ENCODE peak calls at places on chromosome 17, in seven cellular contexts. Z is IMR-90, Y is neuronal stem cell, E is H9, A is mesenchymal stem cell, H is H1, C is trophoblast cell. N is an unnamed sample. For H3K4me1, the result is how much of the 10 kb centered on the place peaks cover.

GRCh38 chr17:40251576-40251975 is 32.5 kb downstream of the WIPF2 start:
- DNase-seq in Z (peak), Y (no peak), H (no peak), E (no peak), C (no peak), A (peak), N (no peak)

GRCh38 chr17:10210151-10210574 is 11.8 kb upstream of the GAS7 start:
- DNase-seq in E (peak), A (peak), C (peak), H (peak), Z (peak), Y (no peak), N (peak)

GRCh38 chr17:28760987-28761562 is 17.3 kb downstream of the TRAF4 start:
- DNase-seq in E (peak), Z (peak), C (no peak), A (peak), H (no peak), Y (no peak), N (peak)

GRCh38 chr17:57017625-57018024 is 39.7 kb downstream of the SCPEP1 start:
- DNase-seq in Y (no peak), Z (no peak), H (no peak), C (no peak), A (no peak), E (no peak), N (no peak)

GRCh38 chr17:2030779-2031163 is 818 bp downstream of the DPH1 start:
- DNase-seq in E (peak), H (no peak), Z (no peak), C (no peak), A (no peak), Y (peak), N (no peak)

GRCh38 chr17:71975998-71976649 is 144.7 kb upstream of the SOX9 start:
- DNase-seq in H (no peak), C (peak), Y (no peak), A (peak), Z (peak), E (peak), N (peak)

GRCh38 chr17:43983196-43983514 is 21.3 kb upstream of the NAGS start:
- DNase-seq in H (no peak), Z (no peak), C (no peak), E (no peak), A (no peak), Y (no peak), N (no peak)

GRCh38 chr17:39632153-39632941 is 4.6 kb upstream of the STARD3 start:
- DNase-seq in E (no peak), Y (no peak), H (no peak), C (no peak), A (no peak), Z (no peak), N (no peak)

GRCh38 chr17:81706232-81706611 is 3.1 kb downstream of the MRPL12 start:
- DNase-seq in A (no peak), Z (no peak), E (no peak), C (no peak), Y (no peak), H (no peak), N (no peak)

GRCh38 chr17:77735341-77736206 is 222.9 kb upstream of the TNRC6C start:
- DNase-seq in Z (no peak), H (no peak), Y (no peak), A (no peak), C (no peak), E (peak), N (peak)

GRCh38 chr17:3951003-3951402 is 13.2 kb downstream of the ATP2A3 start:
- DNase-seq in Z (no peak), Y (no peak), E (no peak), C (no peak), A (no peak), H (no peak), N (no peak)

GRCh38 chr17:57142925-57143324 is 57.9 kb downstream of the AKAP1 start:
- DNase-seq in Z (no peak), H (no peak), C (no peak), Y (no peak), E (no peak), A (peak), N (no peak)

GRCh38 chr17:66406701-66407644 is 104.6 kb downstream of the PRKCA start:
- DNase-seq in H (no peak), A (no peak), Z (no peak), E (no peak), Y (no peak), C (no peak), N (no peak)

GRCh38 chr17:65753348-65753747 is 191.9 kb upstream of the AXIN2 start:
- DNase-seq in A (no peak), Z (no peak), H (no peak), Y (no peak), C (no peak), E (no peak), N (no peak)

GRCh38 chr17:67058036-67058435 is 13.7 kb downstream of the CACNG1 start:
- DNase-seq in A (no peak), C (no peak), Z (no peak), Y (no peak), E (peak), H (no peak), N (no peak)

GRCh38 chr17:19833914-19834313 is 33.8 kb downstream of the ULK2 start:
- DNase-seq in C (no peak), Y (no peak), Z (peak), A (no peak), E (no peak), H (no peak), N (peak)

GRCh38 chr17:19534562-19535149 is 1.0 kb downstream of the SLC47A1 start:
- DNase-seq in C (no peak), H (no peak), Y (no peak), Z (no peak), E (no peak), A (no peak), N (no peak)

GRCh38 chr17:36592711-36593321 is 1.1 kb downstream of the DHRS11 start:
- DNase-seq in E (no peak), Z (no peak), Y (no peak), H (no peak), A (no peak), C (no peak), N (peak)

GRCh38 chr17:43840814-43841213 is 6.2 kb upstream of the CD300LG start:
- DNase-seq in H (no peak), A (peak), Z (peak), Y (no peak), E (no peak), C (no peak), N (peak)

GRCh38 chr17:31581022-31581483 is 189.6 kb downstream of the RAB11FIP4 start:
- DNase-seq in E (peak), Z (peak), C (no peak), Y (no peak), A (peak), H (no peak), N (no peak)

GRCh38 chr17:81299846-81300585 is 4.9 kb upstream of the SLC38A10 start:
- DNase-seq in Z (no peak), C (no peak), Y (no peak), H (no peak), A (no peak), E (no peak), N (no peak)

GRCh38 chr17:17129466-17129865 is 76.7 kb downstream of the PLD6 start:
- DNase-seq in Z (no peak), A (no peak), E (no peak), Y (no peak), H (no peak), C (no peak), N (no peak)

GRCh38 chr17:14792751-14793150 is 472.4 kb downstream of the PMP22 start:
- DNase-seq in Z (no peak), H (no peak), C (no peak), A (no peak), Y (no peak), E (no peak), N (no peak)

GRCh38 chr17:41464682-41465081 is 2.5 kb downstream of the KRT32 start:
- DNase-seq in Y (no peak), E (no peak), C (peak), H (no peak), Z (peak), A (peak), N (no peak)

GRCh38 chr17:81688616-81689015 is 4.8 kb downstream of the HGS start:
- DNase-seq in E (no peak), Y (no peak), Z (no peak), H (no peak), C (no peak), A (no peak), N (no peak)

GRCh38 chr17:45227101-45227591 is 5.5 kb downstream of the FMNL1 start:
- DNase-seq in C (no peak), Z (no peak), Y (no peak), E (no peak), H (no peak), A (no peak), N (no peak)

GRCh38 chr17:39595928-39596327 is 11.8 kb downstream of the NEUROD2 start:
- DNase-seq in Y (no peak), C (no peak), Z (no peak), E (no peak), A (no peak), H (no peak), N (no peak)

GRCh38 chr17:43453331-43453812 is 30.4 kb upstream of the DHX8 start:
- DNase-seq in H (no peak), Y (no peak), A (peak), C (no peak), Z (no peak), E (no peak), N (no peak)

GRCh38 chr17:82936768-82937171 is 96.9 kb upstream of the ZNF750 start:
- DNase-seq in Z (no peak), Y (no peak), H (no peak), C (no peak), A (no peak), E (no peak), N (no peak)
- H3K4ac ChIP-seq in Z (no peak), Y (no peak), H (no peak), C (no peak), A (no peak), E (no peak), N (no peak)

GRCh38 chr17:78875738-78876597 is 27.0 kb downstream of the CEP295NL start:
- DNase-seq in Z (peak), A (peak), Y (no peak), C (no peak), H (no peak), E (no peak), N (no peak)
- H3K4me1 ChIP-seq in Z (under half), A (under half), Y (under half), C (under half), H (under half), E (under half), N (under half)

GRCh38 chr17:5537251-5537650 is 47.1 kb downstream of the NLRP1 start:
- DNase-seq in C (no peak), E (no peak), H (no peak), A (no peak), Z (peak), Y (no peak), N (no peak)
- H2BK5ac ChIP-seq in C (no peak), E (no peak), H (no peak), A (no peak), Z (no peak), Y (no peak), N (no peak)

DNA sequence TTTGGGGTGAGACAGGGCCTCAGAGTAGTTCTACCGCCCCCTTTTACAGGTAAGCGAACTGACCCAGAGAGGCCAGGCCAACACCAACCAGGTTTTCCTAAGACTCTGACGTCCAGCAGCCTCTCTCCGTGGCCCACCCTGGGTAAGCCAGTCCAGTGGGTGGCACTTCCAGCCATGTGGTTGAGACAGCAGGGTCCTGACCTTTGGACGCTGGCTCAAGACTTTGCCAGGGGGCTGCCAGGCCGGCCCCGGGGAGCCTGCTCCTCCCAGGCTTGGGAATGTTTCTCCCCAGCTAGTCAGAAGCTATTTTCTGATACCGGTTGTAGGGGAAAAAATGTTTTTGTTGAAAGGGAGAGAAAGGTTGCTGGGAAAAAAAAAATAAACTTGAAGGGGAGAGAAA is 16.9 kb downstream of the GPRC5C start:
- DNase-seq in Y (no peak), E (no peak), A (no peak), C (no peak), Z (no peak), H (no peak), N (no peak)
- H3K4ac ChIP-seq in Y (no peak), E (no peak), A (no peak), C (no peak), Z (no peak), H (no peak), N (no peak)